ENCODE peak calls at places on chromosomes 2 and 18, in four cellular contexts. M, K, E and U are unnamed samples.

GRCh38 chr2:37388074-37388473 is 43.6 kb downstream of the QPCT start:
- DNase-seq in M (no peak), K (no peak), E (no peak), U (no peak)

GRCh38 chr2:31031132-31031706 is 107.0 kb downstream of the GALNT14 start:
- DNase-seq in M (no peak), K (no peak), E (no peak), U (peak)

GRCh38 chr2:120804446-120804845 is 68.8 kb downstream of the GLI2 start:
- DNase-seq in M (no peak), K (no peak), E (no peak), U (no peak)

GRCh38 chr18:35242426-35242825 is 1.6 kb downstream of the ZNF397 start:
- DNase-seq in M (no peak), K (no peak), E (no peak), U (no peak)

GRCh38 chr18:79590191-79591039 is 89.2 kb upstream of the CTDP1 start:
- DNase-seq in M (no peak), K (no peak), E (no peak), U (no peak)

GRCh38 chr2:74528600-74529356 is 728 bp downstream of the AUP1 start:
- DNase-seq in M (no peak), K (peak), E (peak), U (no peak)

GRCh38 chr2:201520201-201520600 is 68.7 kb downstream of the STRADB start:
- DNase-seq in M (no peak), K (no peak), E (no peak), U (no peak)

GRCh38 chr2:171342014-171342413 is 91.8 kb downstream of the METTL8 start:
- DNase-seq in M (no peak), K (no peak), E (no peak), U (no peak)

GRCh38 chr2:36701918-36702317 is 5.4 kb downstream of the VIT start:
- DNase-seq in M (no peak), K (no peak), E (no peak), U (no peak)

GRCh38 chr2:237786936-237787335 is 11.6 kb upstream of the RBM44 start:
- DNase-seq in M (no peak), K (no peak), E (no peak), U (no peak)

GRCh38 chr2:150697596-150697995 is 210.1 kb upstream of the RND3 start:
- DNase-seq in M (no peak), K (no peak), E (no peak), U (no peak)

GRCh38 chr18:36396190-36396589 is 98.7 kb downstream of the FHOD3 start:
- DNase-seq in M (no peak), K (no peak), E (no peak), U (no peak)

GRCh38 chr2:172864182-172864581 is 128.5 kb downstream of the RAPGEF4 start:
- DNase-seq in M (no peak), K (peak), E (peak), U (peak)

GRCh38 chr2:238216651-238217184 is 13.2 kb upstream of the ILKAP start:
- DNase-seq in M (no peak), K (no peak), E (no peak), U (no peak)

GRCh38 chr2:72723769-72724370 is 102.0 kb downstream of the EXOC6B start:
- DNase-seq in M (no peak), K (no peak), E (peak), U (no peak)
- TF ChIP-seq CHD4 in M (no peak), K (no peak), E (peak), U (no peak)

DNA sequence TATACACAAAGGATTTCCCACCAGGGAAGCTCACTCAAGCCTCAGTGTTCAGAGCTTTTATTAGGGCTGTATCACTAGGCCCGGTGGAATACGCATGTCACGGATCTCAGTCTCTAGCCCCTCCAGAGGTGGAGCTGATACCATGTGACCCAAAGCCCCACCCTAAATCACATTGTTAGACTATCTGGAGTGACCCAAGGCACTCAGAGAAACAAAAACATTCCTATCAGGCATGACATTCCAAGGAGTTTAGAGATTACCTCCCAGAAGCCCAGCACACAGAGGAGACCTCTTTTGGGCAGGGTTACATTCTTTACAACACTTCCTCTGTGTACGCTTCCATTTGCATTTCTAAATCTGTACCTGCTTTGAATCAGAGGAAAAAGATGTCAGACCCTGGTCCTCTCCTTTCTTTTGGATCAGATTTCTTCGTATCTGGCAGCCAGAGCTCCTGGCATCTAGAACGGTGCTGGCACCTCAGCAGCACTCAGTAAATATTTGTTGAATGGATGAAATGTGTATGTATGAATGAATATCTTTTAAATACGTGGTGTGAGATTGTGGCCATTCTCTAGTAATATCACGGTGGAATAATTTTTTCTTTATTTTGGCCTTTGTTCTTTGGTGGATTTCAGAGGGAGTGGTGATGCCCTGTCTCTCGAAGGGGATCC is 37.7 kb upstream of the SMAD2 start:
- DNase-seq in M (peak), K (no peak), E (no peak), U (no peak)
- TF ChIP-seq CHD4 in M (no peak), K (no peak), E (no peak), U (no peak)

DNA sequence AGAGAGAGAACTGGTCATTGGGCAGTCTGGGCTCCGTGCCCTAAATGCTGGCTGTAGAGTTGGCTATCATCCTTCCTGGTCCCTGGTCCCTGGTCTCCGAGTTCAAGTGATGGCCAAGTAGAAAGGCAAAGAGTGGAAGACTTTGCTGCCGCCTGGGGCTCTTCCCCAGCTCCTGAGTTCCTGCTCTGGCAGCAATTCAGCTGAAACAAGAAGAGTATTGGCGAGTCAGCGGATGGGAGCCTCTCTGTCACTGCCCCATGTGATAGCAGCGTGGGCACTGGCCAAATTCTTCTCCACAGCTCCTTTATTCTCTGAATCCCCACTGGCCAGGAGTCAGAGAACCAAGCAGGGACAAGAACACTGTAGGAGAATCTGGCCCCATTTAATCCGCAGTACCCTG is 351.0 kb upstream of the POU3F3 start:
- DNase-seq in M (no peak), K (no peak), E (no peak), U (no peak)
- TF ChIP-seq CHD4 in M (no peak), K (no peak), E (no peak), U (no peak)

GRCh38 chr2:233980955-233981555 is 63.9 kb downstream of the TRPM8 start:
- DNase-seq in M (no peak), K (no peak), E (no peak), U (no peak)
- TF ChIP-seq CHD4 in M (no peak), K (no peak), E (no peak), U (no peak)

GRCh38 chr2:23243258-23243657 is 141.7 kb upstream of the KLHL29 start:
- DNase-seq in M (no peak), K (no peak), E (no peak), U (no peak)
- TF ChIP-seq CHD4 in M (no peak), K (no peak), E (no peak), U (no peak)

GRCh38 chr2:179691235-179691634 is 170.2 kb downstream of the ZNF385B start:
- DNase-seq in M (no peak), K (no peak), E (no peak), U (no peak)

GRCh38 chr2:179686069-179686468 is 175.3 kb downstream of the ZNF385B start:
- DNase-seq in M (no peak), K (no peak), E (no peak), U (no peak)

GRCh38 chr2:179692610-179693009 is 168.8 kb downstream of the ZNF385B start:
- DNase-seq in M (no peak), K (no peak), E (no peak), U (no peak)

GRCh38 chr2:179682756-179683155 is 178.7 kb downstream of the ZNF385B start:
- DNase-seq in M (no peak), K (no peak), E (no peak), U (no peak)

GRCh38 chr2:179686718-179687342 is 174.6 kb downstream of the ZNF385B start:
- DNase-seq in M (no peak), K (no peak), E (no peak), U (no peak)
- TF ChIP-seq CHD4 in M (no peak), K (no peak), E (no peak), U (no peak)